ENCODE peak calls at places on chromosomes 11 and 22, in six cellular contexts. One of them, this sample, is unnamed.
A peak's percentile ranks its signal among the peaks of the same experiment; 100 is the strongest.

GRCh38 chr11:59102259-59102765 is 4.7 kb upstream of the FAM111B start:
- DNase-seq in HepG2: no peak
- DNase-seq in endothelial cell of umbilical vein: peak; percentile 46
- DNase-seq in K562: peak; percentile 68
- DNase-seq in GM12878: peak; percentile 74
- DNase-seq in A549: peak; percentile 57
- DNase-seq in this sample: no peak

GRCh38 chr11:69516526-69516925 is 35.1 kb downstream of the LINC01488 start:
- DNase-seq in HepG2: no peak
- DNase-seq in endothelial cell of umbilical vein: no peak
- DNase-seq in K562: no peak
- DNase-seq in GM12878: no peak
- DNase-seq in A549: no peak
- DNase-seq in this sample: no peak

GRCh38 chr22:32558681-32559355 is 84.2 kb downstream of the FBXO7 start:
- DNase-seq in HepG2: no peak
- DNase-seq in endothelial cell of umbilical vein: no peak
- DNase-seq in K562: no peak
- DNase-seq in GM12878: no peak
- DNase-seq in A549: peak; percentile 51
- DNase-seq in this sample: no peak

GRCh38 chr11:59400461-59401261 is 25.6 kb downstream of the OR5A2 start:
- DNase-seq in HepG2: no peak
- DNase-seq in endothelial cell of umbilical vein: no peak
- DNase-seq in K562: no peak
- DNase-seq in GM12878: no peak
- DNase-seq in A549: no peak
- DNase-seq in this sample: no peak

GRCh38 chr11:117179048-117179999 is 781 bp downstream of the SIDT2 start:
- DNase-seq in HepG2: no peak
- DNase-seq in endothelial cell of umbilical vein: peak; percentile 29
- DNase-seq in K562: peak; percentile 51
- DNase-seq in GM12878: peak; percentile 45
- DNase-seq in A549: peak; percentile 33
- DNase-seq in this sample: peak; percentile 91

GRCh38 chr11:65388731-65389130 is 2.3 kb downstream of the FRMD8 start:
- DNase-seq in HepG2: no peak
- DNase-seq in endothelial cell of umbilical vein: no peak
- DNase-seq in K562: no peak
- DNase-seq in GM12878: peak; percentile 19
- DNase-seq in A549: no peak
- DNase-seq in this sample: no peak

GRCh38 chr11:13329670-13330401 is 52.2 kb downstream of the BMAL1 start:
- DNase-seq in HepG2: no peak
- DNase-seq in endothelial cell of umbilical vein: no peak
- DNase-seq in K562: no peak
- DNase-seq in GM12878: no peak
- DNase-seq in A549: peak; percentile 13
- DNase-seq in this sample: no peak

GRCh38 chr11:111996129-111996528 is 29.1 kb upstream of the DLAT start:
- DNase-seq in HepG2: no peak
- DNase-seq in endothelial cell of umbilical vein: no peak
- DNase-seq in K562: no peak
- DNase-seq in GM12878: no peak
- DNase-seq in A549: no peak
- DNase-seq in this sample: no peak

GRCh38 chr11:73152861-73153483 is 10.9 kb upstream of the FCHSD2 start:
- DNase-seq in HepG2: no peak
- DNase-seq in endothelial cell of umbilical vein: no peak
- DNase-seq in K562: no peak
- DNase-seq in GM12878: peak; percentile 97
- DNase-seq in A549: no peak
- DNase-seq in this sample: peak; percentile 43

GRCh38 chr11:33656768-33657167 is 43.9 kb downstream of the C11orf91 start:
- DNase-seq in HepG2: no peak
- DNase-seq in endothelial cell of umbilical vein: no peak
- DNase-seq in K562: no peak
- DNase-seq in GM12878: no peak
- DNase-seq in A549: no peak
- DNase-seq in this sample: no peak

GRCh38 chr11:111604392-111605009 is 2.3 kb downstream of the SIK2 start:
- DNase-seq in HepG2: peak; percentile 61
- DNase-seq in endothelial cell of umbilical vein: peak; percentile 79
- DNase-seq in K562: peak; percentile 66
- DNase-seq in GM12878: peak; percentile 23
- DNase-seq in A549: peak; percentile 29
- DNase-seq in this sample: peak; percentile 67

GRCh38 chr11:3627291-3627690 is 14.5 kb downstream of the ART5 start:
- DNase-seq in HepG2: no peak
- DNase-seq in endothelial cell of umbilical vein: no peak
- DNase-seq in K562: no peak
- DNase-seq in GM12878: no peak
- DNase-seq in A549: no peak
- DNase-seq in this sample: no peak

GRCh38 chr11:102708654-102709053 is 3.1 kb upstream of the MMP27 start:
- DNase-seq in HepG2: no peak
- DNase-seq in endothelial cell of umbilical vein: no peak
- DNase-seq in K562: no peak
- DNase-seq in GM12878: no peak
- DNase-seq in A549: no peak
- DNase-seq in this sample: no peak

GRCh38 chr11:85682330-85683305 is 3.4 kb downstream of the CCDC89 start:
- DNase-seq in HepG2: no peak
- DNase-seq in endothelial cell of umbilical vein: peak; percentile 57
- DNase-seq in K562: peak; percentile 15
- DNase-seq in GM12878: no peak
- DNase-seq in A549: peak; percentile 22
- DNase-seq in this sample: no peak

GRCh38 chr22:40818747-40819662 is at the start of gene SLC25A17:
- DNase-seq in HepG2: peak; percentile 76
- DNase-seq in endothelial cell of umbilical vein: peak; percentile 87
- DNase-seq in K562: peak; percentile 89
- DNase-seq in GM12878: peak; percentile 39
- DNase-seq in A549: peak; percentile 78
- DNase-seq in this sample: peak; percentile 91

GRCh38 chr11:11569936-11570491 is 51.8 kb downstream of the GALNT18 start:
- DNase-seq in HepG2: no peak
- DNase-seq in endothelial cell of umbilical vein: peak; percentile 28
- DNase-seq in K562: no peak
- DNase-seq in GM12878: no peak
- DNase-seq in A549: no peak
- DNase-seq in this sample: no peak

GRCh38 chr11:45145421-45146071 is 893 bp upstream of the PRDM11 start:
- DNase-seq in HepG2: no peak
- DNase-seq in endothelial cell of umbilical vein: peak; percentile 23
- DNase-seq in K562: no peak
- DNase-seq in GM12878: no peak
- DNase-seq in A549: no peak
- DNase-seq in this sample: peak; percentile 23

GRCh38 chr11:94199367-94200130 is 70.9 kb downstream of the PANX1 start:
- DNase-seq in HepG2: no peak
- DNase-seq in endothelial cell of umbilical vein: no peak
- DNase-seq in K562: no peak
- DNase-seq in GM12878: no peak
- DNase-seq in A549: no peak
- DNase-seq in this sample: no peak

GRCh38 chr11:69013009-69013951 is at the start of gene MRGPRF:
- DNase-seq in HepG2: no peak
- DNase-seq in endothelial cell of umbilical vein: no peak
- DNase-seq in K562: no peak
- DNase-seq in GM12878: no peak
- DNase-seq in A549: peak; percentile 40
- DNase-seq in this sample: peak; percentile 77

GRCh38 chr22:40534379-40535188 is 101.9 kb downstream of the MRTFA start:
- DNase-seq in HepG2: no peak
- DNase-seq in endothelial cell of umbilical vein: peak; percentile 39
- DNase-seq in K562: peak; percentile 22
- DNase-seq in GM12878: peak; percentile 53
- DNase-seq in A549: no peak
- DNase-seq in this sample: peak; percentile 71

GRCh38 chr22:36439481-36440271 is 41.8 kb downstream of the TXN2 start:
- DNase-seq in HepG2: peak; percentile 53
- DNase-seq in endothelial cell of umbilical vein: peak; percentile 75
- DNase-seq in K562: peak; percentile 56
- DNase-seq in GM12878: no peak
- DNase-seq in A549: peak; percentile 85
- DNase-seq in this sample: peak; percentile 64

GRCh38 chr11:66567787-66568123 is 651 bp downstream of the CTSF start:
- DNase-seq in HepG2: no peak
- DNase-seq in endothelial cell of umbilical vein: no peak
- DNase-seq in K562: no peak
- DNase-seq in GM12878: no peak
- DNase-seq in A549: no peak
- DNase-seq in this sample: no peak

GRCh38 chr11:9748361-9748970 is 84.6 kb downstream of the SWAP70 start:
- DNase-seq in HepG2: peak; percentile 63
- DNase-seq in endothelial cell of umbilical vein: peak; percentile 81
- DNase-seq in K562: peak; percentile 79
- DNase-seq in GM12878: peak; percentile 72
- DNase-seq in A549: peak; percentile 89
- DNase-seq in this sample: peak; percentile 83

GRCh38 chr22:41998361-41999261 is at the start of gene WBP2NL:
- DNase-seq in HepG2: no peak
- DNase-seq in endothelial cell of umbilical vein: peak; percentile 79
- DNase-seq in K562: peak; percentile 34
- DNase-seq in GM12878: peak; percentile 58
- DNase-seq in A549: peak; percentile 78
- DNase-seq in this sample: no peak

GRCh38 chr11:62427630-62428233 is 8.9 kb downstream of the SCGB1A1 start:
- DNase-seq in HepG2: no peak
- DNase-seq in endothelial cell of umbilical vein: no peak
- DNase-seq in K562: no peak
- DNase-seq in GM12878: peak; percentile 41
- DNase-seq in A549: no peak
- DNase-seq in this sample: peak; percentile 89

GRCh38 chr22:50530280-50530856 is 556 bp upstream of the TYMP start:
- DNase-seq in HepG2: peak; percentile 74
- DNase-seq in endothelial cell of umbilical vein: no peak
- DNase-seq in K562: no peak
- DNase-seq in GM12878: no peak
- DNase-seq in A549: peak; percentile 54
- DNase-seq in this sample: peak; percentile 84

DNA sequence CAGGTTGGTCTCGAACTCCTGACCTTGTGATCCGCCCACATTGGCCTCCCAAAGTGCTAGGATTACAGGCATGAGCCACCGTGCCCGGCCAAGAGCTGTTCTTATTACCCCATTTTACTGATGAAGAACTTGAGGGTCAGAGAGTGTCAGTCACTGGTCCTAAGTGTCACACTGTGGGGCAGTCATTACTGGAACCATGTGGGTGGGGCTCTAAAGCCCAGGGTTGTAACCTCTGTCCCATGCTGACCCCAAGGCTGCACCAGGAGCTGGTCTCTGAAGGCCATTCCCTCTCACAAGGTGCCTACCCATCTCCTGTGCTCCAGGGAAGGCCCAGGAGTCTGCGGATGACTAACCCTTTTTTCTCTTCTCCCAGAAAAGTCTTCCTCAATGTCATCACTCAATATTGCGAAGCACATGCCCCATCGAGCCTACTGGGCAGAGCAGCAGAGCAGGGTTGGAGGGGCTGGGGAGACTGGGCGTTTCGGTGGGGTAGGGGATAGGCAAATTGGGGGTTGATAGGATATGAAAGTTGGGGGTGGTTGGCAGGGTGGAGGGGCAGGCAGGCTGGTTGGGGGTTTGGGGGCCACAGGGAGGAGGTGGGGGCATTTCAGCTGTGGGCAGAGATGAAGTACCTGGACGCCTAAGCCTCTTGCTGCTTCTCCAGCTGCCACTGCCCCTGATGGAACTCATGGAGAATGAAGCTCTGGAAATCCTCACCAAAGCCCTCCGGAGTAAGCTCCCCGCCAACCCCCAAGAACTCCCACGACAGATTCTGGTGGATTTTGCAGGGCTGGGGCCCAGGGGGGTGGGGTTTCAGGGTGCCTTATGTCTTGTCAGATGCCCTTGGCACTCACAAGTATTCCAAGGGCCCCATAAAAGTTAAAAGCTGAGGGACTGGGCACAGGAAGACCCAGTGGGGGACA is 2.0 kb upstream of the ESRRA start:
- DNase-seq in HepG2: no peak
- DNase-seq in endothelial cell of umbilical vein: no peak
- DNase-seq in K562: no peak
- DNase-seq in GM12878: no peak
- DNase-seq in A549: no peak
- DNase-seq in this sample: no peak
- H3K4me3 ChIP-seq in HepG2: peak overlapping the region; percentile 51
- H3K4me3 ChIP-seq in endothelial cell of umbilical vein: no peak overlapping the region
- H3K4me3 ChIP-seq in K562: no peak overlapping the region
- H3K4me3 ChIP-seq in GM12878: peak overlapping the region; percentile 72
- H3K4me3 ChIP-seq in A549: no peak overlapping the region
- H3K4me3 ChIP-seq in this sample: peak overlapping the region; percentile 85

DNA sequence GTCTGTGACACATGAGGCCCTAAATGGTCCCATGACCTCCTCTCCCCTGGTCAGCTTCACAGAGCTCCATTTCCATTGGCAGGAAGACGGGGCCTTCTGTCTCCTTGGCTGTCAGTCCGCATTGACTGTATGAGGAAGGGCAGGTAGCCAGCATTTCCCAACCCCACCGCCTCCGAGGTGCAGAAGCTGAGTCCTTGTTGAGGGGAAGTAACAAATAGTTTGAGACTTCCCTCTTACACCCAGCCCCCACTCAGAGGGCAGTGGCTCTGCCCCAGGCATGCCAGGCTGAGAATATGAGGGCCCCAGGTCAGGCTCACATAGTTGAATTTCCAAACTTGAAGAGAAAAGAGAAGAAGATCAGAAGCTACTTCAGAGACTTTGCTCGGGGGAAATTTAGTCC is 611.1 kb downstream of the BRD1 start:
- DNase-seq in HepG2: no peak
- DNase-seq in endothelial cell of umbilical vein: no peak
- DNase-seq in K562: no peak
- DNase-seq in GM12878: no peak
- DNase-seq in A549: no peak
- DNase-seq in this sample: no peak
- TF ChIP-seq MYC in HepG2: no peak
- TF ChIP-seq MYC in endothelial cell of umbilical vein: no peak
- TF ChIP-seq MYC in K562: no peak
- TF ChIP-seq MYC in GM12878: no peak
- TF ChIP-seq MYC in A549: no peak
- TF ChIP-seq MYC in this sample: no peak

GRCh38 chr11:129383060-129383459 is 7.4 kb downstream of the BARX2 start:
- DNase-seq in HepG2: no peak
- DNase-seq in endothelial cell of umbilical vein: no peak
- DNase-seq in K562: no peak
- DNase-seq in GM12878: no peak
- DNase-seq in A549: no peak
- DNase-seq in this sample: no peak
- TF ChIP-seq MAX in HepG2: no peak
- TF ChIP-seq MAX in endothelial cell of umbilical vein: no peak
- TF ChIP-seq MAX in K562: no peak
- TF ChIP-seq MAX in GM12878: no peak
- TF ChIP-seq MAX in A549: no peak
- TF ChIP-seq MAX in this sample: no peak

GRCh38 chr22:30425327-30425615 is 297 bp upstream of the MTFP1 start:
- DNase-seq in HepG2: no peak
- DNase-seq in endothelial cell of umbilical vein: no peak
- DNase-seq in K562: no peak
- DNase-seq in GM12878: no peak
- DNase-seq in A549: no peak
- DNase-seq in this sample: no peak
- H3K4me3 ChIP-seq in HepG2: peak overlapping the region; percentile 68
- H3K4me3 ChIP-seq in endothelial cell of umbilical vein: peak overlapping the region; percentile 37
- H3K4me3 ChIP-seq in K562: peak overlapping the region; percentile 59
- H3K4me3 ChIP-seq in GM12878: peak overlapping the region; percentile 65
- H3K4me3 ChIP-seq in A549: peak overlapping the region; percentile 68
- H3K4me3 ChIP-seq in this sample: peak overlapping the region; percentile 72

GRCh38 chr11:133927690-133928627 is 28.8 kb downstream of the IGSF9B start:
- DNase-seq in HepG2: peak; percentile 36
- DNase-seq in endothelial cell of umbilical vein: peak; percentile 45
- DNase-seq in K562: peak; percentile 58
- DNase-seq in GM12878: no peak
- DNase-seq in A549: peak; percentile 73
- DNase-seq in this sample: peak; percentile 80
- TF ChIP-seq MYC in HepG2: no peak
- TF ChIP-seq MYC in endothelial cell of umbilical vein: no peak
- TF ChIP-seq MYC in K562: no peak
- TF ChIP-seq MYC in GM12878: no peak
- TF ChIP-seq MYC in A549: no peak
- TF ChIP-seq MYC in this sample: no peak

This sample was measured in NB4.